ENCODE peak calls at places on chromosomes 6 and 20, in six cellular contexts. One of them, this sample, is unnamed.

GRCh38 chr6:168117942-168118341 is 38.9 kb upstream of the FRMD1 start:
- DNase-seq in brain microvascular endothelial cell: no peak
- DNase-seq in HTR-8/SVneo: no peak
- DNase-seq in T-helper 1 cell: no peak
- DNase-seq in heart left ventricle: no peak
- DNase-seq in mesenchymal stem cell: no peak
- DNase-seq in this sample: no peak

GRCh38 chr20:32789896-32790750 is 27.9 kb downstream of the DNMT3B start:
- DNase-seq in brain microvascular endothelial cell: peak; percentile 64
- DNase-seq in HTR-8/SVneo: peak; percentile 92
- DNase-seq in T-helper 1 cell: peak; percentile 56
- DNase-seq in heart left ventricle: peak; percentile 75
- DNase-seq in mesenchymal stem cell: peak; percentile 60
- DNase-seq in this sample: no peak

GRCh38 chr6:28258877-28259777 is at the start of gene NKAPL:
- DNase-seq in brain microvascular endothelial cell: peak; percentile 66
- DNase-seq in HTR-8/SVneo: no peak
- DNase-seq in T-helper 1 cell: peak; percentile 10
- DNase-seq in heart left ventricle: peak; percentile 88
- DNase-seq in mesenchymal stem cell: no peak
- DNase-seq in this sample: no peak

GRCh38 chr20:62740286-62741141 is 31.9 kb downstream of the NTSR1 start:
- DNase-seq in brain microvascular endothelial cell: peak; percentile 89
- DNase-seq in HTR-8/SVneo: peak; percentile 94
- DNase-seq in T-helper 1 cell: peak; percentile 68
- DNase-seq in heart left ventricle: no peak
- DNase-seq in mesenchymal stem cell: peak; percentile 85
- DNase-seq in this sample: peak; percentile 82

GRCh38 chr20:58246346-58246745 is 17.9 kb upstream of the ANKRD60 start:
- DNase-seq in brain microvascular endothelial cell: peak; percentile 29
- DNase-seq in HTR-8/SVneo: peak; percentile 64
- DNase-seq in T-helper 1 cell: no peak
- DNase-seq in heart left ventricle: no peak
- DNase-seq in mesenchymal stem cell: peak; percentile 34
- DNase-seq in this sample: no peak

GRCh38 chr20:13221313-13221672 is 219 bp downstream of the ISM1 start:
- DNase-seq in brain microvascular endothelial cell: no peak
- DNase-seq in HTR-8/SVneo: no peak
- DNase-seq in T-helper 1 cell: no peak
- DNase-seq in heart left ventricle: no peak
- DNase-seq in mesenchymal stem cell: no peak
- DNase-seq in this sample: no peak

GRCh38 chr6:131029661-131030297 is 33.3 kb downstream of the EPB41L2 start:
- DNase-seq in brain microvascular endothelial cell: peak; percentile 51
- DNase-seq in HTR-8/SVneo: no peak
- DNase-seq in T-helper 1 cell: no peak
- DNase-seq in heart left ventricle: no peak
- DNase-seq in mesenchymal stem cell: peak; percentile 61
- DNase-seq in this sample: no peak

GRCh38 chr6:137705166-137706064 is 161.6 kb upstream of the TNFAIP3 start:
- DNase-seq in brain microvascular endothelial cell: peak; percentile 63
- DNase-seq in HTR-8/SVneo: peak; percentile 45
- DNase-seq in T-helper 1 cell: peak; percentile 56
- DNase-seq in heart left ventricle: peak; percentile 60
- DNase-seq in mesenchymal stem cell: peak; percentile 66
- DNase-seq in this sample: no peak

GRCh38 chr6:155786528-155786927 is 330.9 kb upstream of the NOX3 start:
- DNase-seq in brain microvascular endothelial cell: no peak
- DNase-seq in HTR-8/SVneo: no peak
- DNase-seq in T-helper 1 cell: no peak
- DNase-seq in heart left ventricle: no peak
- DNase-seq in mesenchymal stem cell: no peak
- DNase-seq in this sample: no peak

GRCh38 chr20:49568491-49569151 is 684 bp upstream of the PTGIS start:
- DNase-seq in brain microvascular endothelial cell: no peak
- DNase-seq in HTR-8/SVneo: no peak
- DNase-seq in T-helper 1 cell: no peak
- DNase-seq in heart left ventricle: no peak
- DNase-seq in mesenchymal stem cell: no peak
- DNase-seq in this sample: no peak

GRCh38 chr20:56759741-56760278 is 130.7 kb downstream of the TFAP2C start:
- DNase-seq in brain microvascular endothelial cell: no peak
- DNase-seq in HTR-8/SVneo: no peak
- DNase-seq in T-helper 1 cell: no peak
- DNase-seq in heart left ventricle: no peak
- DNase-seq in mesenchymal stem cell: no peak
- DNase-seq in this sample: no peak

GRCh38 chr6:29926081-29926794 is 16.1 kb upstream of the HLA-A start:
- DNase-seq in brain microvascular endothelial cell: no peak
- DNase-seq in HTR-8/SVneo: no peak
- DNase-seq in T-helper 1 cell: no peak
- DNase-seq in heart left ventricle: peak; percentile 38
- DNase-seq in mesenchymal stem cell: no peak
- DNase-seq in this sample: no peak